ENCODE peak calls at places on chromosomes 7 and 10, in nine cellular contexts. W, R, V, H, U, Y, Z, C and I are unnamed samples.

GRCh38 chr7:67743501-67743900 is 746.9 kb downstream of the TYW1 start:
- DNase-seq in R (no peak), H (no peak), Z (no peak), U (no peak), Y (no peak), V (no peak), W (peak; percentile 42), C (no peak), I (no peak)

GRCh38 chr10:101565370-101565900 is 22.6 kb downstream of the POLL start:
- DNase-seq in C (no peak), U (no peak), V (no peak), W (no peak), R (no peak), Y (no peak), H (no peak), Z (no peak), I (no peak)

GRCh38 chr7:88522771-88523316 is 216.2 kb upstream of the STEAP4 start:
- DNase-seq in W (no peak), Z (no peak), Y (no peak), V (no peak), R (no peak), H (no peak), C (no peak), U (no peak), I (no peak)

GRCh38 chr7:100706672-100707311 is 871 bp downstream of the POP7 start:
- DNase-seq in Z (no peak), Y (no peak), R (no peak), V (no peak), U (no peak), C (peak; percentile 42), H (peak; percentile 20), W (no peak), I (no peak)

GRCh38 chr7:39656415-39656814 is 33.0 kb downstream of the RALA start:
- DNase-seq in U (no peak), R (no peak), V (peak; percentile 66), Z (peak; percentile 6), Y (no peak), W (no peak), C (no peak), H (no peak), I (peak; percentile 8)

GRCh38 chr10:73906524-73907447 is 4.1 kb upstream of the PLAU start:
- DNase-seq in V (peak; percentile 15), U (no peak), R (no peak), C (peak; percentile 90), Z (no peak), Y (no peak), H (peak; percentile 97), W (peak; percentile 99), I (peak; percentile 97)

GRCh38 chr7:29940199-29940598 is 49.4 kb downstream of the SCRN1 start:
- DNase-seq in H (peak; percentile 22), Z (no peak), U (no peak), V (no peak), C (no peak), Y (no peak), R (no peak), W (no peak), I (peak; percentile 11)

GRCh38 chr10:6220418-6221191 is 17.9 kb downstream of the PFKFB3 start:
- DNase-seq in Y (peak; percentile 42), C (no peak), H (no peak), U (no peak), W (no peak), V (no peak), R (no peak), Z (no peak), I (no peak)

GRCh38 chr10:26468691-26469090 is 30.6 kb downstream of the APBB1IP start:
- DNase-seq in R (no peak), C (no peak), H (peak; percentile 42), Y (no peak), V (no peak), Z (no peak), W (no peak), U (peak; percentile 67), I (peak; percentile 57)

GRCh38 chr10:108052981-108053380 is 888.5 kb upstream of the SORCS1 start:
- DNase-seq in C (no peak), V (no peak), Z (no peak), Y (no peak), U (no peak), H (peak; percentile 81), W (no peak), R (no peak), I (no peak)

GRCh38 chr7:155208681-155209477 is 88.8 kb upstream of the INSIG1 start:
- DNase-seq in H (peak; percentile 74), V (no peak), W (peak; percentile 33), Y (no peak), R (no peak), U (no peak), Z (no peak), C (peak; percentile 61), I (peak; percentile 71)

GRCh38 chr10:119413738-119414611 is 128.5 kb downstream of the RGS10 start:
- DNase-seq in V (no peak), U (no peak), Y (no peak), W (peak; percentile 82), H (no peak), R (no peak), C (no peak), Z (no peak), I (no peak)

GRCh38 chr7:27423290-27423689 is 180.7 kb downstream of the EVX1 start:
- DNase-seq in U (no peak), R (no peak), W (no peak), Z (no peak), H (peak; percentile 67), Y (no peak), V (peak; percentile 73), C (peak; percentile 89), I (peak; percentile 64)

GRCh38 chr10:114042895-114043531 is 653 bp upstream of the ADRB1 start:
- DNase-seq in R (no peak), Z (no peak), Y (peak; percentile 25), W (no peak), U (no peak), C (no peak), H (peak; percentile 37), V (peak; percentile 51), I (peak; percentile 24)